ENCODE peak calls at places on chromosomes 2 and 18, in four cellular contexts. I is H1, S is K562, V is HepG2. A is an unnamed sample.

GRCh38 chr2:186531257-186531775 is 45.3 kb downstream of the ZC3H15 start:
- DNase-seq in I (no peak), V (no peak), S (no peak), A (no peak)

GRCh38 chr2:236063994-236064393 is 104.2 kb downstream of the GBX2 start:
- DNase-seq in S (no peak), V (no peak), I (no peak), A (no peak)

GRCh38 chr2:236354056-236354940 is 90.1 kb upstream of the ASB18 start:
- DNase-seq in S (no peak), I (no peak), V (no peak), A (no peak)

GRCh38 chr2:101766871-101767739 is 69.6 kb downstream of the MAP4K4 start:
- DNase-seq in S (no peak), V (peak), I (no peak), A (no peak)

GRCh38 chr2:135096665-135097446 is 44.8 kb downstream of the RAB3GAP1 start:
- DNase-seq in S (no peak), I (no peak), V (no peak), A (no peak)

GRCh38 chr2:113273031-113273551 is 5.6 kb downstream of the PAX8 start:
- DNase-seq in I (peak), V (peak), S (no peak), A (no peak)

GRCh38 chr18:62809900-62810299 is 94.6 kb downstream of the PHLPP1 start:
- DNase-seq in I (no peak), V (peak), S (no peak), A (no peak)

GRCh38 chr2:168490015-168490874 is 34.2 kb downstream of the CERS6 start:
- DNase-seq in S (no peak), I (no peak), V (peak), A (peak)

GRCh38 chr2:160397530-160397865 is 96.1 kb downstream of the RBMS1 start:
- DNase-seq in V (no peak), I (no peak), S (no peak), A (no peak)

GRCh38 chr18:75472391-75472790 is 44.9 kb upstream of the SMIM21 start:
- DNase-seq in S (no peak), V (no peak), I (no peak), A (no peak)

GRCh38 chr18:55096261-55097026 is 137.2 kb upstream of the CCDC68 start:
- DNase-seq in V (peak), I (no peak), S (no peak), A (no peak)

GRCh38 chr2:109218087-109218791 is 89.2 kb downstream of the SH3RF3 start:
- DNase-seq in I (no peak), S (no peak), V (peak), A (peak)

GRCh38 chr18:23619388-23619873 is 33.1 kb upstream of the NPC1 start:
- DNase-seq in V (no peak), I (no peak), S (no peak), A (no peak)

GRCh38 chr2:157628282-157628531 is 457 bp downstream of the ACVR1C start:
- DNase-seq in I (no peak), S (no peak), V (no peak), A (no peak)

GRCh38 chr18:34783485-34783884 is 73.4 kb downstream of the DTNA start:
- DNase-seq in V (no peak), I (no peak), S (no peak), A (no peak)

GRCh38 chr2:28357948-28358667 is 34.5 kb upstream of the FOSL2 start:
- DNase-seq in S (no peak), I (no peak), V (no peak), A (no peak)

GRCh38 chr2:218322756-218323525 is 30.6 kb upstream of the TMBIM1 start:
- DNase-seq in I (peak), S (peak), V (peak), A (no peak)

DNA sequence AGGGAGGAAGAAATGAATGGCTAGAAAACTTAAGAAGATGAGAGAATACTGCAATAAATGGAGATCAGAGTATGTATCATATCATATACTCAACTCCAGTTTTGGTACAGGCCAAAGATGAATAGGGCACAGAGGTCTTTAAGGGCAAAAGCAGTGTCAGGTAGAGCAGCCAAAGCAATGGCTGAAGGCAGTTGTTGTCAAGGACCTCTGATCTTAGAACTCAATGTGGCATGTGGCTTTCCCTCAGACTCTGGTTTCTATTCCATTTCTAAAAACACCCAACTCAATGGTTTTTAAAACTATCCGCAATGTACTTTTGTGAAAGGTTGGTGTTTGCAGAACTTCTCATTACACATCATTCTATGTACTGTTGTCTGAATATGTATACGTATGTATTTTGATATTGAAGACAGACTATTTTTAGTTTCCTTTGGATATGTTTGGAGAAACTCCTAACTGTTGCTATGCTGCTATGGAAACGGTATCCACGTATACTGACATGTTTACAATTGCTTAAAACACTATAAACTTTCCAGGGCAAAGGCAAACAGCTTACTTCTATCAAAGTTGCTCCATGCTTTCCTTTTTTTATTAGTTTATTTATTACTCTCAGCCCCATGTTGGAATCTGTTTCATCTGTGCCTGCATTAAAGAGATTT is 58.1 kb upstream of the PELI1 start:
- DNase-seq in S (no peak), V (no peak), I (no peak), A (peak)
- TF ChIP-seq HDAC6 in S (no peak), V (no peak), I (no peak), A (no peak)

DNA sequence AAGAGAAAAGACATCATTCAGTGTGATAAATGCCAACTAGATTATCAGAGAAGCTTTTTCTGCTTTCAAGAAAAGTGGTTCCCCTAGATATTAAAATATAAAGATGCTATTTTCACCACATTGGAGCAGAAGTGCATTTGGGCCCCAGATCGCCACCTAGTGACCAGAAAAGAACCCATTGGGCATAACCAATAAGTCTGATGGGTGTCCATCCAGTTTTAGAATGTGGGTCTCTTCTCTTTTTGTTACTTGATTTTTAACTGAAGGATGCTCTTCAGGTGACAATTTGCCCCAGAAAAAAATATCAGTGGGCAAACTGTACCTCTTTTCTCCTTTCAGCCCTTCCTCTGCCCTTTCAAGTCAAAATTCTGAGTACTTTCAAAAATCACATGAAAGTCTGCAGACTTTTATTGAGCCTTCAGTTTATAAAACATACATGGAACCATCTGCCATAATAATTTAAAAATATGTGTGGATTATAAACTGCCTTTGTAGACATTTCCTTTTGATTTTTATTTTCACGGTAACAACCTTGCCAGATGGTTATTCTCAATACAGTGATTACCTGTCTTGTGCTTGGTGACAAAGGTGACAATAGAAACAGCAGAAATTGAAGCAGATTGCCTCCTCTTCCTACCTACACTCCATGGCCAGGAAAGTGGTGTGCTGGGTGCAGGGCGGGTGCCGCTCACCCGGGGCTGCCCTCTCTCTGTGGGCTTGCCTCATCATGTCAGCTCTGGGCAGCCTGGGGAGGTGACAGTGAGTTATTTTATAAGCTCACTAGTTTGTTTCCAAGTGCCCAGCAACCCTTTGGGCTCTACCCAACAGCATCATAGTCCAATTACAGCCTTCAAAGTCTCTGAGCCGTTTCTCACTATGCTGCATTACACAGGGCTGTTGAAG is 124.5 kb downstream of the DCDC2C start:
- DNase-seq in V (no peak), S (peak), I (no peak), A (no peak)
- TF ChIP-seq HDAC6 in V (no peak), S (no peak), I (no peak), A (no peak)

DNA sequence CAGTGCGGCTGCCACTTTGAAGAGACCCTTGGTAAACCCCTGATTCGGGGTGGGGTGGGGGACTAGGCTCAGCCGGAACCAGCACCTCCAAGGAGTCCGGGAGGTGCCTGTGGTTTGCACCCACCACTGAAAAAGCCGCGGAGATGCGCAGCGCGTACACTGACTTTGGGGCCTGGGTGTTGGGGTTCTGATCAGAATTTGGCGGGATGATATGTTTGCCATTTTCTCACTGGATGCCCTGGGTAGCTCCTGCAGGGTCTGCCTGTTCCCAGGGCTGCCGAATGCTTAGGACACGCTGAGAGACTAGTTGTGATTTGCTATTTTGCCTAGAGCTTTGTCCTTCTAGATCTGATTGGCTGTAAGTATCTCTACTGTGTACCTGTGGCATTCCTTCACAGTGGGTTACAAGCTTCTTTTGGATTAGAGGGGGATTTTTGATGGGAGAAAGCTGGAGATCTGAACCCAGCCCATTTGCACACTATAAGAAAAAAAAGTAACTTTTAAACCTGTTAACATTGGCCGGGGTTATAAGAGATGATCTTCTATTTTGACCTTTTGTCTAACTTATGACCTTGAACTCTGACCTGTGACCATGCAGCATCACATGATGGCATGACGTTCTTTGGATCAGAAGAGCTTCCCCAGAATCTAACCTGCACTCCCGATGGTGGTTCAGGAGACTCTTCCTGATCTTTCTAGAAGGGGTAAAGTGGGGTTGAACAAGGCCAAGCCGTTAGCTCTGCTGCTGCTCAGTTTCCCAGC is 1.6 kb downstream of the KCNE4 start:
- DNase-seq in V (no peak), I (no peak), S (no peak), A (no peak)
- TF ChIP-seq HDAC6 in V (no peak), I (no peak), S (no peak), A (no peak)

GRCh38 chr2:174461221-174461620 is 25.6 kb downstream of the GPR155 start:
- DNase-seq in S (no peak), I (no peak), V (no peak), A (no peak)

GRCh38 chr2:174465327-174465726 is 21.5 kb downstream of the GPR155 start:
- DNase-seq in S (no peak), I (no peak), V (peak), A (no peak)
- TF ChIP-seq HDAC6 in S (no peak), I (no peak), V (no peak), A (no peak)

GRCh38 chr2:46508734-46509133 is 29.4 kb downstream of the TMEM247 start:
- DNase-seq in I (no peak), V (no peak), S (no peak), A (no peak)

GRCh38 chr2:46508312-46508711 is 28.9 kb downstream of the TMEM247 start:
- DNase-seq in V (no peak), I (no peak), S (no peak), A (no peak)

GRCh38 chr2:46504221-46504620 is 24.9 kb downstream of the TMEM247 start:
- DNase-seq in S (no peak), I (no peak), V (no peak), A (no peak)

GRCh38 chr2:46504685-46505559 is 25.6 kb downstream of the TMEM247 start:
- DNase-seq in I (peak), S (no peak), V (no peak), A (no peak)

DNA sequence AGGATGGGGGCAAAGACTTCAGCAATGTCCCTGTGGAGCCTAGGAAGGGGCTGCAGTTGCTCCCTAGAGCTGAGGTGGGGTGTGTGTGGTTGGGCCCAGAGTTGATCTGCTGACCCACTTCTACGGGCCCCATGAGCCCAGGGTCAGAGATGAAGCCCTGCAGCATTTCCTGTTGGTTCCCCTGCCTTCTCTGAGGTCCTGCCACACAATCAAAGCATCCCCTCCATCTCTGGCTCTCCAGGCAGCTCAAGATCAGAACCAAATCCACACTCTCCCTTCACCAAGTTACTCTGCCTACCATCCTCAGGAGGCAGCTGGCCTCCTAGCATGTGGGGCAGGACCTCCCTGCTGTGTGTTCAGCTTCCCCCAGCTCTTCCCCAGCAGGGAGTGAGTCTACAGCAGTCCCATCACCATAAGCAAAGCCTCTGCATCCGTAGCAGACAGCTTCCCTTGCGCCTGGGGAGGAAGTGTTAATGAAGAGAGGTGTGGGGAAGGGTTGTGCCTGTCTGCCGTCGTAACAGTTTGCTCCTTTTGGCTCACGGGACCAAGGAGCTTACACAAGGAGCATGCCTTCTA is 26.9 kb downstream of the TMEM247 start:
- DNase-seq in S (no peak), V (no peak), I (peak), A (no peak)
- TF ChIP-seq HDAC6 in S (no peak), V (no peak), I (no peak), A (no peak)

GRCh38 chr18:46341989-46342525 is 237.9 kb downstream of the HAUS1 start:
- DNase-seq in I (no peak), S (no peak), V (no peak), A (no peak)

GRCh38 chr18:46345181-46345465 is 240.9 kb downstream of the HAUS1 start:
- DNase-seq in S (no peak), V (no peak), I (no peak), A (no peak)

GRCh38 chr18:46343456-46343855 is 239.3 kb downstream of the HAUS1 start:
- DNase-seq in I (no peak), V (no peak), S (no peak), A (no peak)

GRCh38 chr18:46344416-46345180 is 240.4 kb downstream of the HAUS1 start:
- DNase-seq in S (no peak), I (no peak), V (no peak), A (no peak)

GRCh38 chr18:46343940-46344372 is 239.8 kb downstream of the HAUS1 start:
- DNase-seq in S (peak), V (no peak), I (peak), A (peak)
- TF ChIP-seq HDAC6 in S (no peak), V (no peak), I (no peak), A (no peak)

DNA sequence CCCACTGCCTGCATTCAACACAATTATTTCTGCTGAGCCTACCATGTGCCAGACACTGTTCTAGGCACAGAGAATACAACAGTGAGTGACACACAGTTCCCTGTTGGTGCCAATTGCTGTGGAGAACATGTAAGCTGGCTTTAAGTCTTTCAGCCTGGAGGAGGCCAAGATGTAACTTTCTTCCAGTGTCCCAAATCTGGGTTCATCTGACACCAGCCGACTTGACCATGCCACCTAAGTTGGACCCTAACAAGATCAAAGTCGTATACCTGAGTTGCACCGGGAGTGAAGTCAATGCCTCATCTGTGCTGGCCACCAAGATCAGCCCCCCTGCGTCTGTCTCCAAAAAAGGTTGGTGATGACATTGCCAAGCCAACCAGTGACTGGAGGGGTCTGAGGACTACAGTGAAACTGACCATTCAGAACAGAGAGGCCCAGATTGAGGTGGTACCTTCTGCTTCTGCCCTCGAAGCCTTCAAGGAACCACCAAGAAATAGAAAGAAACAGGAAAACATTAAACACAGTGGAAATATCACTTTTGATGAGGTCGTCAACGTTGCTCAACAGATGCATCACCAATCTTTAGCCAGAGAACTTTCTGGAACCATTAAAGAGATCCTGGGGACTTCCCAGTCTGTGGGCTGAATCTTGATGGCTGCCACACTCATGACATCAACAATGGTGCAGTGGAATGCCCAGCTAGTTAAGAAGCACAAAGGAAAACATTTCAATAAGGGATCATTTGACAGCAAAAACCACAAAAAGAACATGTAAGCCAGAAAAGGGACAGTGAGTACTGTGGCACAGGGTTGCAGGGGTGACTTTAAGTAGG is 6.3 kb downstream of the TRABD2A start:
- DNase-seq in V (no peak), I (no peak), S (no peak), A (no peak)
- TF ChIP-seq HDAC6 in V (no peak), I (no peak), S (no peak), A (no peak)

GRCh38 chr2:130382313-130382917 is 26.6 kb downstream of the PTPN18 start:
- DNase-seq in I (no peak), V (no peak), S (no peak), A (no peak)

GRCh38 chr2:130381145-130381544 is 25.3 kb downstream of the PTPN18 start:
- DNase-seq in S (no peak), V (no peak), I (no peak), A (no peak)

GRCh38 chr2:130380096-130380934 is 24.5 kb downstream of the PTPN18 start:
- DNase-seq in I (no peak), S (peak), V (no peak), A (no peak)

GRCh38 chr2:130378898-130379214 is 23.0 kb downstream of the PTPN18 start:
- DNase-seq in S (no peak), I (no peak), V (no peak), A (no peak)

DNA sequence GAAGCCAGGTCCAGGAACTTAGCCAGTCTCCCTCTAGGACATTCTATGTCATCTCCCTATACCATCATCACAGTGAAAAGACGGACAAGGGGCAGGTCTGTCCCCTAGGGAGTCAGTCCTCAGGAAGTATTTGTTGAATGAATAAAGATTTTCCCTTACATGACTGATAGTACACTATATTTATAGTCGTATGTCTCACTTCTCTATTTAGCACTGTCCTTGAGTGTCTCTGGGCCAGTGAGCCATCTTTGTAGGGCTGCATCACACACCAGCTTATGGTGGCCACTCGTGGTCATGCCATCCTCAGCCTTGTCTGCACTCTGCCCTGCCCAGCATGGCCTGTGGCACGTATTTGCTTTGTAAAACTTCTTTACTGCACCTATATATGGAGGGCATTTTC is 25.8 kb downstream of the PTPN18 start:
- DNase-seq in V (no peak), S (no peak), I (no peak), A (no peak)
- TF ChIP-seq HDAC6 in V (no peak), S (no peak), I (no peak), A (no peak)

A was measured in GM12878.